ENCODE peak calls at places on chromosomes 16 and 17, in five cellular contexts. I, N, K, M and Y are unnamed samples.
A peak's percentile ranks its signal among the peaks of the same experiment; 100 is the strongest.

GRCh38 chr16:24070851-24071250 is 185.3 kb upstream of the CACNG3 start:
- DNase-seq in N (peak; percentile 11), M (peak; percentile 31), K (peak; percentile 67), I (no peak), Y (peak; percentile 51)

GRCh38 chr17:71503710-71504471 is 616.9 kb upstream of the SOX9 start:
- DNase-seq in I (no peak), M (no peak), N (no peak), K (no peak), Y (no peak)

GRCh38 chr16:1823821-1824220 is 2.8 kb downstream of the HAGH start:
- DNase-seq in I (no peak), N (no peak), K (no peak), M (no peak), Y (peak; percentile 60)

GRCh38 chr17:62321451-62321850 is 58.9 kb upstream of the EFCAB3 start:
- DNase-seq in K (no peak), M (no peak), N (no peak), I (no peak), Y (no peak)

GRCh38 chr17:42275527-42276358 is 448 bp downstream of the STAT5B start:
- DNase-seq in K (peak; percentile 65), N (no peak), I (no peak), M (no peak), Y (no peak)

GRCh38 chr17:15171433-15172047 is 93.6 kb downstream of the PMP22 start:
- DNase-seq in I (peak; percentile 48), K (peak; percentile 72), M (peak; percentile 7), N (peak; percentile 44), Y (peak; percentile 62)

GRCh38 chr16:58057784-58058183 is 32.2 kb downstream of the MMP15 start:
- DNase-seq in N (no peak), K (no peak), M (no peak), I (no peak), Y (no peak)

GRCh38 chr17:44967026-44967906 is 837 bp downstream of the C1QL1 start:
- DNase-seq in M (no peak), K (peak; percentile 64), N (no peak), I (no peak), Y (no peak)

GRCh38 chr17:39062846-39063680 is 88.4 kb downstream of the PLXDC1 start:
- DNase-seq in N (no peak), M (no peak), I (no peak), K (no peak), Y (no peak)

GRCh38 chr17:4533522-4534502 is 21.4 kb downstream of the MYBBP1A start:
- DNase-seq in K (peak; percentile 91), M (no peak), N (peak; percentile 20), I (no peak), Y (peak; percentile 53)

GRCh38 chr17:39632153-39632941 is 4.6 kb upstream of the STARD3 start:
- DNase-seq in I (no peak), M (no peak), K (no peak), N (peak; percentile 91), Y (no peak)

GRCh38 chr17:9252525-9252924 is 231.2 kb downstream of the NTN1 start:
- DNase-seq in I (no peak), M (no peak), K (no peak), N (no peak), Y (no peak)

GRCh38 chr16:79215289-79215688 is 385.2 kb downstream of the MAF start:
- DNase-seq in I (no peak), M (no peak), N (no peak), K (no peak), Y (no peak)

GRCh38 chr17:40480501-40481003 is 20.9 kb downstream of the TNS4 start:
- DNase-seq in K (no peak), M (peak; percentile 87), I (no peak), N (no peak), Y (peak; percentile 59)

GRCh38 chr16:17426451-17426850 is 44.3 kb downstream of the XYLT1 start:
- DNase-seq in I (no peak), K (no peak), M (no peak), N (peak; percentile 67), Y (no peak)

GRCh38 chr16:49834496-49835009 is 21.4 kb downstream of the ZNF423 start:
- DNase-seq in K (peak; percentile 81), M (no peak), N (no peak), I (no peak), Y (no peak)

GRCh38 chr17:45018514-45019176 is 32.8 kb downstream of the DCAKD start:
- DNase-seq in K (peak; percentile 65), N (no peak), M (no peak), I (no peak), Y (no peak)

GRCh38 chr17:82424001-82424862 is 5.8 kb upstream of the OGFOD3 start:
- DNase-seq in N (peak; percentile 12), K (peak; percentile 73), M (peak; percentile 34), I (no peak), Y (no peak)

GRCh38 chr16:26983426-26983825 is 83.3 kb upstream of the C16orf82 start:
- DNase-seq in I (no peak), N (no peak), M (no peak), K (no peak), Y (no peak)